ENCODE peak calls at places on chromosomes 11 and 22, in seven cellular contexts. A is non-pigmented ciliary epithelial cell; U is astrocyte of the cerebellum; W is sigmoid colon; I is stimulated activated CD4-positive, alpha-beta T cell treated with anti-CD3 and anti-CD28 coated beads, Interleukin-1b, Interleukin-23, amount 100 ng/mL, for 24 hours; Q is Caki2; Z is activated T-cell treated with anti-CD3 and anti-CD28 coated beads for 1 hour. J is an unnamed sample.

GRCh38 chr11:11604340-11604992 is 17.3 kb downstream of the GALNT18 start:
- DNase-seq in A (no peak), U (no peak), I (no peak), W (no peak), Q (no peak), Z (no peak), J (no peak)

GRCh38 chr11:128669491-128669890 is 24.4 kb upstream of the FLI1 start:
- DNase-seq in I (no peak), W (no peak), Q (no peak), U (no peak), Z (no peak), A (no peak), J (no peak)

GRCh38 chr22:30424471-30425326 is 869 bp upstream of the MTFP1 start:
- DNase-seq in A (no peak), W (no peak), U (no peak), Q (no peak), I (no peak), Z (no peak), J (no peak)

GRCh38 chr11:18111005-18111404 is 5.1 kb upstream of the SAAL1 start:
- DNase-seq in U (no peak), Q (peak; percentile 8), I (no peak), A (no peak), W (no peak), Z (no peak), J (no peak)

GRCh38 chr11:74321487-74322188 is 10.2 kb upstream of the P4HA3 start:
- DNase-seq in Z (no peak), Q (no peak), U (peak; percentile 40), W (no peak), A (no peak), I (no peak), J (no peak)

GRCh38 chr11:1072116-1072820 is 2.4 kb upstream of the MUC2 start:
- DNase-seq in Q (no peak), I (no peak), A (no peak), Z (no peak), W (peak; percentile 59), U (no peak), J (peak; percentile 58)

GRCh38 chr11:130652671-130653335 is 204.4 kb downstream of the ADAMTS15 start:
- DNase-seq in W (peak; percentile 92), I (no peak), Q (no peak), U (peak; percentile 82), A (no peak), Z (no peak), J (no peak)

GRCh38 chr11:68338041-68338800 is 25.8 kb downstream of the LRP5 start:
- DNase-seq in W (no peak), I (no peak), Z (no peak), A (no peak), Q (no peak), U (no peak), J (no peak)

GRCh38 chr11:27551127-27551526 is 44.6 kb upstream of the LIN7C start:
- DNase-seq in I (no peak), U (no peak), Q (no peak), W (no peak), A (no peak), Z (no peak), J (no peak)

GRCh38 chr11:73334244-73335203 is 26.4 kb downstream of the ARHGEF17 start:
- DNase-seq in U (no peak), Q (peak; percentile 62), A (no peak), Z (no peak), I (no peak), W (peak; percentile 97), J (peak; percentile 82)

GRCh38 chr11:115471367-115471766 is 32.8 kb downstream of the CADM1 start:
- DNase-seq in Z (no peak), A (no peak), U (no peak), Q (no peak), I (no peak), W (no peak), J (no peak)

GRCh38 chr11:65903068-65903481 is 2.9 kb upstream of the FOSL1 start:
- DNase-seq in Z (no peak), W (no peak), U (no peak), I (no peak), Q (peak; percentile 89), A (no peak), J (peak; percentile 73)

GRCh38 chr11:32630844-32631243 is 47.2 kb downstream of the EIF3M start:
- DNase-seq in W (no peak), Q (no peak), Z (no peak), A (no peak), U (no peak), I (no peak), J (no peak)

GRCh38 chr22:27788889-27789288 is 12.7 kb downstream of the MN1 start:
- DNase-seq in W (no peak), A (no peak), Q (no peak), I (no peak), Z (no peak), U (no peak), J (no peak)

GRCh38 chr11:128790200-128790599 is 76.9 kb downstream of the KCNJ1 start:
- DNase-seq in Q (no peak), Z (no peak), I (no peak), A (no peak), W (no peak), U (peak; percentile 23), J (no peak)

GRCh38 chr11:70901951-70902521 is 350.3 kb downstream of the SHANK2 start:
- DNase-seq in W (peak; percentile 77), I (no peak), U (no peak), Q (peak; percentile 0), Z (no peak), A (no peak), J (no peak)

GRCh38 chr22:23268877-23269276 is 88.6 kb downstream of the BCR start:
- DNase-seq in Q (no peak), A (no peak), Z (no peak), I (no peak), W (no peak), U (no peak), J (no peak)

GRCh38 chr11:26230021-26230420 is 101.9 kb upstream of the ANO3 start:
- DNase-seq in Q (no peak), U (no peak), I (no peak), A (no peak), W (no peak), Z (no peak), J (no peak)

GRCh38 chr22:36331306-36331911 is 56.4 kb downstream of the MYH9 start:
- DNase-seq in Q (peak; percentile 91), W (peak; percentile 96), U (peak; percentile 77), Z (peak; percentile 66), I (peak; percentile 73), A (peak; percentile 93), J (peak; percentile 97)

GRCh38 chr11:12216542-12217422 is 106.4 kb downstream of the MICAL2 start:
- DNase-seq in Q (no peak), U (peak; percentile 33), A (no peak), Z (no peak), I (no peak), W (no peak), J (no peak)

GRCh38 chr11:75014129-75014528 is 25.4 kb downstream of the NEU3 start:
- DNase-seq in Z (no peak), A (peak; percentile 53), U (peak; percentile 26), W (no peak), I (no peak), Q (no peak), J (no peak)

GRCh38 chr11:33670250-33671011 is 30.2 kb downstream of the C11orf91 start:
- DNase-seq in U (no peak), I (no peak), Z (no peak), W (no peak), A (no peak), Q (no peak), J (no peak)

GRCh38 chr22:22720724-22721261 is 76.4 kb downstream of the GGTLC2 start:
- DNase-seq in Q (no peak), U (no peak), A (no peak), W (no peak), I (no peak), Z (no peak), J (no peak)

GRCh38 chr11:119774180-119774763 is 45.3 kb upstream of the NECTIN1 start:
- DNase-seq in W (no peak), I (no peak), A (no peak), U (peak; percentile 15), Z (no peak), Q (peak; percentile 18), J (no peak)

GRCh38 chr11:507727-508515 is 879 bp upstream of the RNH1 start:
- DNase-seq in U (no peak), W (no peak), Z (no peak), I (no peak), A (no peak), Q (no peak), J (no peak)

GRCh38 chr11:129282634-129283033 is 90.5 kb upstream of the ARHGAP32 start:
- DNase-seq in A (no peak), U (no peak), Q (no peak), W (no peak), I (no peak), Z (no peak), J (no peak)

GRCh38 chr22:47294222-47294532 is 531.7 kb downstream of the TBC1D22A start:
- DNase-seq in I (no peak), Z (no peak), U (no peak), Q (peak; percentile 37), W (peak; percentile 47), A (no peak), J (no peak)

GRCh38 chr11:63869171-63869591 is 30.3 kb downstream of the MARK2 start:
- DNase-seq in A (no peak), U (no peak), I (no peak), Z (no peak), Q (no peak), W (no peak), J (no peak)

GRCh38 chr22:28019881-28020861 is 101.1 kb upstream of the PITPNB start:
- DNase-seq in W (peak; percentile 90), Z (peak; percentile 49), A (no peak), Q (peak; percentile 73), U (no peak), I (peak; percentile 55), J (no peak)

GRCh38 chr11:65043881-65044501 is 3.0 kb downstream of the SAC3D1 start:
- DNase-seq in Z (no peak), A (no peak), W (peak; percentile 74), I (no peak), U (no peak), Q (no peak), J (no peak)